ENCODE peak calls at places on chromosome 5, in four cellular contexts. One of them, this sample, is unnamed.

GRCh38 chr5:159178978-159179377 is 30.4 kb downstream of the RNF145 start:
- DNase-seq in type B pancreatic cell: no peak
- DNase-seq in B cell: no peak
- DNase-seq in dorsolateral prefrontal cortex: no peak
- DNase-seq in this sample: peak

GRCh38 chr5:173759696-173760095 is 128.5 kb upstream of the CPEB4 start:
- DNase-seq in type B pancreatic cell: no peak
- DNase-seq in B cell: no peak
- DNase-seq in dorsolateral prefrontal cortex: no peak
- DNase-seq in this sample: no peak

GRCh38 chr5:9284781-9285307 is 261.0 kb downstream of the SEMA5A start:
- DNase-seq in dorsolateral prefrontal cortex: no peak
- DNase-seq in B cell: no peak
- DNase-seq in type B pancreatic cell: no peak
- DNase-seq in this sample: no peak

GRCh38 chr5:177134653-177135225 is 1.2 kb downstream of the NSD1 start:
- DNase-seq in type B pancreatic cell: no peak
- DNase-seq in B cell: no peak
- DNase-seq in dorsolateral prefrontal cortex: no peak
- DNase-seq in this sample: peak

GRCh38 chr5:10580531-10581423 is 16.9 kb downstream of the ANKRD33B start:
- DNase-seq in type B pancreatic cell: no peak
- DNase-seq in B cell: no peak
- DNase-seq in dorsolateral prefrontal cortex: no peak
- DNase-seq in this sample: no peak

GRCh38 chr5:76849767-76850291 is at the start of gene S100Z:
- DNase-seq in dorsolateral prefrontal cortex: no peak
- DNase-seq in B cell: no peak
- DNase-seq in type B pancreatic cell: no peak
- DNase-seq in this sample: peak

GRCh38 chr5:75667586-75667985 is 49.7 kb downstream of the POC5 start:
- DNase-seq in type B pancreatic cell: no peak
- DNase-seq in B cell: no peak
- DNase-seq in dorsolateral prefrontal cortex: no peak
- DNase-seq in this sample: no peak

GRCh38 chr5:67353500-67353931 is 156.9 kb upstream of the CD180 start:
- DNase-seq in dorsolateral prefrontal cortex: no peak
- DNase-seq in type B pancreatic cell: no peak
- DNase-seq in B cell: no peak
- DNase-seq in this sample: no peak

GRCh38 chr5:138091685-138092084 is 7.9 kb downstream of the WNT8A start:
- DNase-seq in B cell: no peak
- DNase-seq in dorsolateral prefrontal cortex: no peak
- DNase-seq in type B pancreatic cell: no peak
- DNase-seq in this sample: no peak

GRCh38 chr5:43616535-43616934 is 13.6 kb downstream of the NNT start:
- DNase-seq in dorsolateral prefrontal cortex: no peak
- DNase-seq in type B pancreatic cell: no peak
- DNase-seq in B cell: no peak
- DNase-seq in this sample: no peak

GRCh38 chr5:150272531-150272930 is 17.0 kb downstream of the CAMK2A start:
- DNase-seq in type B pancreatic cell: no peak
- DNase-seq in B cell: no peak
- DNase-seq in dorsolateral prefrontal cortex: no peak
- DNase-seq in this sample: peak

GRCh38 chr5:151764801-151765200 is 6.4 kb upstream of the ATOX1 start:
- DNase-seq in dorsolateral prefrontal cortex: no peak
- DNase-seq in type B pancreatic cell: no peak
- DNase-seq in B cell: no peak
- DNase-seq in this sample: no peak

GRCh38 chr5:178632305-178632704 is 5.5 kb upstream of the CLK4 start:
- DNase-seq in type B pancreatic cell: no peak
- DNase-seq in B cell: no peak
- DNase-seq in dorsolateral prefrontal cortex: no peak
- DNase-seq in this sample: no peak

GRCh38 chr5:6567068-6567467 is 65.8 kb downstream of the NSUN2 start:
- DNase-seq in B cell: no peak
- DNase-seq in dorsolateral prefrontal cortex: no peak
- DNase-seq in type B pancreatic cell: no peak
- DNase-seq in this sample: no peak

GRCh38 chr5:54693936-54694510 is 176.5 kb downstream of the SNX18 start:
- DNase-seq in B cell: no peak
- DNase-seq in dorsolateral prefrontal cortex: no peak
- DNase-seq in type B pancreatic cell: no peak
- DNase-seq in this sample: no peak

GRCh38 chr5:56078271-56078670 is 83.5 kb upstream of the IL6ST start:
- DNase-seq in type B pancreatic cell: no peak
- DNase-seq in dorsolateral prefrontal cortex: no peak
- DNase-seq in B cell: no peak
- DNase-seq in this sample: no peak

GRCh38 chr5:59724482-59725392 is 168.8 kb downstream of the PDE4D start:
- DNase-seq in type B pancreatic cell: no peak
- DNase-seq in B cell: peak
- DNase-seq in dorsolateral prefrontal cortex: no peak
- DNase-seq in this sample: peak

GRCh38 chr5:9207820-9208418 is 338.0 kb downstream of the SEMA5A start:
- DNase-seq in type B pancreatic cell: no peak
- DNase-seq in B cell: no peak
- DNase-seq in dorsolateral prefrontal cortex: no peak
- DNase-seq in this sample: no peak

GRCh38 chr5:149383399-149383798 is 4.3 kb upstream of the IL17B start:
- DNase-seq in B cell: no peak
- DNase-seq in type B pancreatic cell: no peak
- DNase-seq in dorsolateral prefrontal cortex: no peak
- DNase-seq in this sample: no peak

GRCh38 chr5:158563774-158564390 is 535.8 kb downstream of the EBF1 start:
- DNase-seq in dorsolateral prefrontal cortex: no peak
- DNase-seq in B cell: no peak
- DNase-seq in type B pancreatic cell: no peak
- DNase-seq in this sample: no peak

GRCh38 chr5:96335873-96336272 is 97.2 kb downstream of the PCSK1 start:
- DNase-seq in type B pancreatic cell: no peak
- DNase-seq in dorsolateral prefrontal cortex: no peak
- DNase-seq in B cell: no peak
- DNase-seq in this sample: peak

GRCh38 chr5:77627869-77628674 is 10.4 kb downstream of the OTP start:
- DNase-seq in type B pancreatic cell: no peak
- DNase-seq in B cell: peak
- DNase-seq in dorsolateral prefrontal cortex: no peak
- DNase-seq in this sample: peak

DNA sequence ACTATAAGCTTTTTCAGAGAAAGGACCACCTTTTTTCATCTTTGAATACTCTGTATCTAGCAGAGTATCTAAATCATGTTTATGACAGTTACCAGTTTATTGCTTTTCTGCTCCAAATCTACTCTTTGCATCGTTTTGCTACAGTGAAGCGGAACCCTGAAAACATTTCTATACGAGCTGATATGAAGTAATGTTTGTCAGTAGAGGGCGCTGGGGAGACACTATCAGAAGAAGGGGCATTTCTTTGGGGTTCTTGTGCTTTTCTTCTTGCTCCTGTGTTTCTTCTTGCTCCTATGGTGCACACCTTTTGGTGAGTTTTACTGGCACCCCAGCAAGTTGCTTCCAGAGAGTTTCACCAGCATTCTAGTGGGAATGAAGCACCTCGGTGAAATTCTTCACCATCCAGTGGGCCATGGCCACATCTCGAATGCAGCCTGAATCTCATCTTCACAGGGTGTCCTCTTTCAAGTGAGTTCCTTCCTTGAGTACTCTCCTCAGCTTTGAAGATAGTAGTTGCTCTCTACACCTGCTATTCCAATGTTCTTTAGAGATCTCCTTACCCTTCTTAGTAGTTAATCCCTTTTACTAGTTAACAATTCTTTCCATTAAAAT is 98.4 kb downstream of the FGF1 start:
- DNase-seq in type B pancreatic cell: no peak
- DNase-seq in dorsolateral prefrontal cortex: no peak
- DNase-seq in B cell: no peak
- DNase-seq in this sample: peak
- TF ChIP-seq CTCF in type B pancreatic cell: peak
- TF ChIP-seq CTCF in dorsolateral prefrontal cortex: peak
- TF ChIP-seq CTCF in B cell: peak
- TF ChIP-seq CTCF in this sample: peak

GRCh38 chr5:132065351-132065937 is 5.0 kb downstream of the IL3 start:
- DNase-seq in B cell: peak
- DNase-seq in type B pancreatic cell: no peak
- DNase-seq in dorsolateral prefrontal cortex: peak
- DNase-seq in this sample: peak
- TF ChIP-seq CTCF in B cell: no peak
- TF ChIP-seq CTCF in type B pancreatic cell: peak
- TF ChIP-seq CTCF in dorsolateral prefrontal cortex: no peak
- TF ChIP-seq CTCF in this sample: no peak

GRCh38 chr5:62498961-62499360 is 79.7 kb upstream of the LRRC70 start:
- DNase-seq in type B pancreatic cell: no peak
- DNase-seq in dorsolateral prefrontal cortex: no peak
- DNase-seq in B cell: no peak
- DNase-seq in this sample: no peak
- TF ChIP-seq CTCF in type B pancreatic cell: no peak
- TF ChIP-seq CTCF in dorsolateral prefrontal cortex: no peak
- TF ChIP-seq CTCF in B cell: no peak
- TF ChIP-seq CTCF in this sample: no peak

GRCh38 chr5:145903113-145903512 is 30.3 kb upstream of the GRXCR2 start:
- DNase-seq in dorsolateral prefrontal cortex: no peak
- DNase-seq in type B pancreatic cell: no peak
- DNase-seq in B cell: no peak
- DNase-seq in this sample: no peak
- TF ChIP-seq CTCF in dorsolateral prefrontal cortex: no peak
- TF ChIP-seq CTCF in type B pancreatic cell: peak
- TF ChIP-seq CTCF in B cell: no peak
- TF ChIP-seq CTCF in this sample: no peak

GRCh38 chr5:31854625-31855526 is 215.9 kb downstream of the PDZD2 start:
- DNase-seq in type B pancreatic cell: peak
- DNase-seq in dorsolateral prefrontal cortex: peak
- DNase-seq in B cell: no peak
- DNase-seq in this sample: peak
- TF ChIP-seq CTCF in type B pancreatic cell: peak
- TF ChIP-seq CTCF in dorsolateral prefrontal cortex: peak
- TF ChIP-seq CTCF in B cell: no peak
- TF ChIP-seq CTCF in this sample: no peak

GRCh38 chr5:154191467-154192261 is 1.1 kb downstream of the GALNT10 start:
- DNase-seq in type B pancreatic cell: no peak
- DNase-seq in dorsolateral prefrontal cortex: no peak
- DNase-seq in B cell: no peak
- DNase-seq in this sample: peak
- TF ChIP-seq CTCF in type B pancreatic cell: no peak
- TF ChIP-seq CTCF in dorsolateral prefrontal cortex: no peak
- TF ChIP-seq CTCF in B cell: no peak
- TF ChIP-seq CTCF in this sample: no peak

GRCh38 chr5:1413211-1413610 is 32.0 kb downstream of the SLC6A3 start:
- DNase-seq in dorsolateral prefrontal cortex: no peak
- DNase-seq in type B pancreatic cell: no peak
- DNase-seq in B cell: no peak
- DNase-seq in this sample: no peak
- TF ChIP-seq CTCF in dorsolateral prefrontal cortex: no peak
- TF ChIP-seq CTCF in type B pancreatic cell: no peak
- TF ChIP-seq CTCF in B cell: no peak
- TF ChIP-seq CTCF in this sample: no peak

DNA sequence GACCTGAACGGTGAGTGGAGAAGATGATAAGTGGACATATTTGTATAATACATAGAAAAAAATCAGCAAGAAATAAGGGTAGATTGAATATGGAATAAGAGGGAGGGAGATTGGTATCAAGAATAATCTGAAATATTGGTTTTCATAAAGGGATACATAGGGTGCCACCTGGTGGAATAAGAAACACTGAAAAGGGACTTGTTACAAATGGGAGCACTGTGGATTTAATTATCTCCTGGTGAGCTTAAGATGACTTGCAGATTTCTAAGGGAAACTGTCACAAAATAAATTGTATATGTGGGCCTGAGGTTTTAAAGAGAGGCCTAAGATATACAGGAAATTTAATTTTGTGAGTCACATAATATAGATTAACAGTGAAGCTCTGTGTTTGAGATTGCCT is 1403.5 kb upstream of the CDH18 start:
- DNase-seq in B cell: no peak
- DNase-seq in dorsolateral prefrontal cortex: no peak
- DNase-seq in type B pancreatic cell: no peak
- DNase-seq in this sample: no peak
- TF ChIP-seq CTCF in B cell: no peak
- TF ChIP-seq CTCF in dorsolateral prefrontal cortex: no peak
- TF ChIP-seq CTCF in type B pancreatic cell: peak
- TF ChIP-seq CTCF in this sample: no peak

DNA sequence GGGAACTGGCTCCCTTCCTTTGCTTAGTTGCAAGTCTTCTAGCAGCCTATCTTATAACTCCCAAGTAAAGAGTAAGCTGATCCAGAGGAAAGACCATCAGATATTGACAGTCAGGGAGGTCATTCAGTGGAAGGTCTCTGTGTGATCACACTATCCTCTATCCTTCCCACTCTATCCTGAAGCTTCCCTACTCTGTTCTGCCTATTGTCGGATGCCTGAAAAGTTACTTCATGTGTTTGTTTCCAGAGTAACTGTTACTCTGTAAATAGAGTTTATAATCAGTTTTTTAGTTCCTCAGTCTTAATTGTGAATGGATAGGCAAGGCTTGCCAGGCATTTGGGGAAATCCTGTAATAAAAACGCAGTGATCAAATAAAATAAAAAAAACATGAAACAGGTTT is 79.8 kb downstream of the XRCC4 start:
- DNase-seq in dorsolateral prefrontal cortex: no peak
- DNase-seq in type B pancreatic cell: no peak
- DNase-seq in B cell: no peak
- DNase-seq in this sample: no peak
- TF ChIP-seq CTCF in dorsolateral prefrontal cortex: no peak
- TF ChIP-seq CTCF in type B pancreatic cell: no peak
- TF ChIP-seq CTCF in B cell: no peak
- TF ChIP-seq CTCF in this sample: no peak

This sample was measured in activated CD8-positive, alpha-beta T cell treated with anti-CD3 and anti-CD28 coated beads for 36 hours.